ENCODE peak calls at places on chromosomes 11 and 22, in six cellular contexts. One of them, this sample, is unnamed.

GRCh38 chr22:40009231-40009769 is 14.5 kb downstream of the FAM83F start:
- DNase-seq in AG04450: no peak
- DNase-seq in epithelial cell of esophagus: no peak
- DNase-seq in heart left ventricle: no peak
- DNase-seq in tibial nerve: no peak
- DNase-seq in mesothelial cell of epicardium: no peak
- DNase-seq in this sample: no peak

GRCh38 chr22:39496131-39496838 is 5.8 kb upstream of the MIEF1 start:
- DNase-seq in AG04450: no peak
- DNase-seq in epithelial cell of esophagus: peak
- DNase-seq in heart left ventricle: peak
- DNase-seq in tibial nerve: peak
- DNase-seq in mesothelial cell of epicardium: no peak
- DNase-seq in this sample: no peak

GRCh38 chr11:8252388-8252787 is 11.3 kb downstream of the LMO1 start:
- DNase-seq in AG04450: no peak
- DNase-seq in epithelial cell of esophagus: peak
- DNase-seq in heart left ventricle: no peak
- DNase-seq in tibial nerve: no peak
- DNase-seq in mesothelial cell of epicardium: peak
- DNase-seq in this sample: no peak

GRCh38 chr11:117972589-117973445 is 13.4 kb upstream of the IL10RA start:
- DNase-seq in AG04450: no peak
- DNase-seq in epithelial cell of esophagus: no peak
- DNase-seq in heart left ventricle: no peak
- DNase-seq in tibial nerve: no peak
- DNase-seq in mesothelial cell of epicardium: no peak
- DNase-seq in this sample: no peak

GRCh38 chr22:22125028-22125578 is 119.5 kb upstream of the VPREB1 start:
- DNase-seq in AG04450: no peak
- DNase-seq in epithelial cell of esophagus: no peak
- DNase-seq in heart left ventricle: no peak
- DNase-seq in tibial nerve: no peak
- DNase-seq in mesothelial cell of epicardium: no peak
- DNase-seq in this sample: no peak

GRCh38 chr11:75238595-75239245 is 1.9 kb upstream of the TPBGL start:
- DNase-seq in AG04450: no peak
- DNase-seq in epithelial cell of esophagus: no peak
- DNase-seq in heart left ventricle: no peak
- DNase-seq in tibial nerve: no peak
- DNase-seq in mesothelial cell of epicardium: no peak
- DNase-seq in this sample: no peak

GRCh38 chr11:66368484-66368883 is 3.1 kb downstream of the SLC29A2 start:
- DNase-seq in AG04450: no peak
- DNase-seq in epithelial cell of esophagus: no peak
- DNase-seq in heart left ventricle: no peak
- DNase-seq in tibial nerve: no peak
- DNase-seq in mesothelial cell of epicardium: no peak
- DNase-seq in this sample: no peak

GRCh38 chr22:45468872-45469572 is 33.7 kb upstream of the FBLN1 start:
- DNase-seq in AG04450: no peak
- DNase-seq in epithelial cell of esophagus: peak
- DNase-seq in heart left ventricle: no peak
- DNase-seq in tibial nerve: no peak
- DNase-seq in mesothelial cell of epicardium: no peak
- DNase-seq in this sample: no peak

GRCh38 chr11:108177570-108177969 is 44.9 kb downstream of the NPAT start:
- DNase-seq in AG04450: no peak
- DNase-seq in epithelial cell of esophagus: no peak
- DNase-seq in heart left ventricle: no peak
- DNase-seq in tibial nerve: no peak
- DNase-seq in mesothelial cell of epicardium: no peak
- DNase-seq in this sample: no peak

GRCh38 chr11:32259641-32260081 is 168.8 kb downstream of the RCN1 start:
- DNase-seq in AG04450: peak
- DNase-seq in epithelial cell of esophagus: peak
- DNase-seq in heart left ventricle: no peak
- DNase-seq in tibial nerve: no peak
- DNase-seq in mesothelial cell of epicardium: peak
- DNase-seq in this sample: no peak

GRCh38 chr11:83257638-83258229 is 28.4 kb downstream of the CCDC90B start:
- DNase-seq in AG04450: no peak
- DNase-seq in epithelial cell of esophagus: peak
- DNase-seq in heart left ventricle: no peak
- DNase-seq in tibial nerve: no peak
- DNase-seq in mesothelial cell of epicardium: no peak
- DNase-seq in this sample: no peak

GRCh38 chr11:94885133-94885532 is 88.2 kb downstream of the CWC15 start:
- DNase-seq in AG04450: no peak
- DNase-seq in epithelial cell of esophagus: peak
- DNase-seq in heart left ventricle: no peak
- DNase-seq in tibial nerve: no peak
- DNase-seq in mesothelial cell of epicardium: no peak
- DNase-seq in this sample: no peak

GRCh38 chr11:10429526-10429925 is 25.5 kb upstream of the AMPD3 start:
- DNase-seq in AG04450: no peak
- DNase-seq in epithelial cell of esophagus: no peak
- DNase-seq in heart left ventricle: no peak
- DNase-seq in tibial nerve: no peak
- DNase-seq in mesothelial cell of epicardium: no peak
- DNase-seq in this sample: peak

GRCh38 chr11:62974848-62975522 is 9.8 kb downstream of the SLC22A6 start:
- DNase-seq in AG04450: no peak
- DNase-seq in epithelial cell of esophagus: peak
- DNase-seq in heart left ventricle: peak
- DNase-seq in tibial nerve: no peak
- DNase-seq in mesothelial cell of epicardium: peak
- DNase-seq in this sample: no peak

GRCh38 chr11:73866095-73866579 is 10.5 kb downstream of the COA4 start:
- DNase-seq in AG04450: no peak
- DNase-seq in epithelial cell of esophagus: peak
- DNase-seq in heart left ventricle: no peak
- DNase-seq in tibial nerve: no peak
- DNase-seq in mesothelial cell of epicardium: no peak
- DNase-seq in this sample: no peak

GRCh38 chr11:61782841-61783240 is 9.6 kb downstream of the TMEM258 start:
- DNase-seq in AG04450: no peak
- DNase-seq in epithelial cell of esophagus: peak
- DNase-seq in heart left ventricle: no peak
- DNase-seq in tibial nerve: no peak
- DNase-seq in mesothelial cell of epicardium: no peak
- DNase-seq in this sample: no peak

GRCh38 chr11:61778920-61779650 is 13.3 kb downstream of the TMEM258 start:
- DNase-seq in AG04450: no peak
- DNase-seq in epithelial cell of esophagus: no peak
- DNase-seq in heart left ventricle: no peak
- DNase-seq in tibial nerve: no peak
- DNase-seq in mesothelial cell of epicardium: no peak
- DNase-seq in this sample: no peak

GRCh38 chr11:61779666-61780525 is 12.5 kb downstream of the TMEM258 start:
- DNase-seq in AG04450: no peak
- DNase-seq in epithelial cell of esophagus: no peak
- DNase-seq in heart left ventricle: no peak
- DNase-seq in tibial nerve: no peak
- DNase-seq in mesothelial cell of epicardium: no peak
- DNase-seq in this sample: no peak

GRCh38 chr11:61781585-61781984 is 10.8 kb downstream of the TMEM258 start:
- DNase-seq in AG04450: no peak
- DNase-seq in epithelial cell of esophagus: no peak
- DNase-seq in heart left ventricle: no peak
- DNase-seq in tibial nerve: no peak
- DNase-seq in mesothelial cell of epicardium: no peak
- DNase-seq in this sample: no peak

DNA sequence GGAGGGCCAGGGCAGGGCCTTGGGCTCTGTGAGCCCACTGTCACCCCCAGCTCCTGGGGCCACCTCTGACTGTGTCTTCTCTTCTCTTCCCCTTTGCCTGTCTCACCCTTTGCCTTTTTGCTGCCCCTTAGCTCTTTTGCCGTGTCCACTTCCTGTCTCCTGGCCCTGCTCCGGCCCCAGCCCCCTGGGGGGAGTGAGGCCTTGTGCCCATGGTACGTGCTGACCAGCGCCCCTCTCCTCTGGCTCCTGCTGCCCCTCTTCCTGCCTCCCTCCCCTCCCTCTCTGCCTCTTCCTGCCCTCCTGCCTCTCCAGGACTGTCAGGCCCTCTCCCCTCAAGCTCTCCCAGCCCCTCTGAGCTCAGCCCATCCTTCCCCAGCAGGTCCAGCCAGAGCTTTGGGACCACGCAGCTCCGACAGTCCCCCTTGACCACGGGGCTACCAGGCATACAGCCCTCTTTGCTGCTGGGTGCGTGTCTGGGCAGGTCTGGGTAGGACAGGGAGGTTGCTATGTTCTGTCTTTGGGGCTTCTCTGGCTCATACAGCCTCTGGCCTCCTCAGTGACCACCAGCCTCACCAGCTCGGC is 11.7 kb downstream of the TMEM258 start:
- DNase-seq in AG04450: no peak
- DNase-seq in epithelial cell of esophagus: peak
- DNase-seq in heart left ventricle: no peak
- DNase-seq in tibial nerve: no peak
- DNase-seq in mesothelial cell of epicardium: no peak
- DNase-seq in this sample: no peak
- TF ChIP-seq CTCF in AG04450: no peak
- TF ChIP-seq CTCF in epithelial cell of esophagus: no peak
- TF ChIP-seq CTCF in heart left ventricle: no peak
- TF ChIP-seq CTCF in tibial nerve: no peak
- TF ChIP-seq CTCF in mesothelial cell of epicardium: no peak
- TF ChIP-seq CTCF in this sample: no peak

DNA sequence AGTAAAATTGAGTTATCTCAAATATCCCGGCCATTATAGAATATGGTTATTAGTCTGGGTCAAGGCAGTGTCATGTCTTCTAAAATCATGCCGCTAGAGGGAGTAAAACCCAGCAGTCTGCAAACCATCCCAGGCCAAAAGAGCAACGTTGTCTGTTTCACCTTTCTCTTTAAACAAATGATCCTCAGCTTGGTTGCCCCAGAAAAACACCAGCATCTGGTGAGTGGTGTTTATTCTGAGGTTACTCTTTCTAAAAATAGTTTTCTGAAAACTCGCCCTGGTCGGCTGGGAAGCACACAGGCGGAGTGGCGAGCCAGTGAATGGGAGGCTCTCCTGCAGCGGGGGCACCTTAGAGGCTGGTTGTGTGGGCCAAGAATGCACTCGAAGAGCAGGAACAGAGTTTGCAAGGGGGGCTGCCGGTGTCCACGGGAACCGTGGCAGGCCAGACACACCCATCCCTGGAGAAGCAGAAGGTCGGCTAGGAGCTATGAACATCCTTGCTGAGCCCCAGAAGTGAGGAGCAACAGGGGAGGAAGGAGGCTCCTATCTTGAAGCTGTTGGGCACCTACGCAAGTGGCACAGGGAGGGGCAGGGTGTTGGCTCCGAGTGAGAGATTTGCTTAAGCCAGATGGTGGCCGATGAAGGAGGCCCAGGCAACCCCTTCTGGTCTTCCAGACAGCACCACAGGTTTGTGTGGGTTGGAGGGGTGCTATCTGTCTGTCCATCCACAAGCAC is 297.1 kb downstream of the ETS1 start:
- DNase-seq in AG04450: peak
- DNase-seq in epithelial cell of esophagus: peak
- DNase-seq in heart left ventricle: peak
- DNase-seq in tibial nerve: peak
- DNase-seq in mesothelial cell of epicardium: no peak
- DNase-seq in this sample: no peak
- TF ChIP-seq CTCF in AG04450: peak
- TF ChIP-seq CTCF in epithelial cell of esophagus: peak
- TF ChIP-seq CTCF in heart left ventricle: peak
- TF ChIP-seq CTCF in tibial nerve: peak
- TF ChIP-seq CTCF in mesothelial cell of epicardium: peak
- TF ChIP-seq CTCF in this sample: peak

GRCh38 chr11:110296226-110297081 is at the start of gene RDX:
- DNase-seq in AG04450: peak
- DNase-seq in epithelial cell of esophagus: peak
- DNase-seq in heart left ventricle: peak
- DNase-seq in tibial nerve: peak
- DNase-seq in mesothelial cell of epicardium: peak
- DNase-seq in this sample: peak
- TF ChIP-seq CTCF in AG04450: peak
- TF ChIP-seq CTCF in epithelial cell of esophagus: no peak
- TF ChIP-seq CTCF in heart left ventricle: no peak
- TF ChIP-seq CTCF in tibial nerve: peak
- TF ChIP-seq CTCF in mesothelial cell of epicardium: no peak
- TF ChIP-seq CTCF in this sample: no peak

GRCh38 chr11:64331569-64332371 is 8.2 kb upstream of the CCDC88B start:
- DNase-seq in AG04450: peak
- DNase-seq in epithelial cell of esophagus: peak
- DNase-seq in heart left ventricle: peak
- DNase-seq in tibial nerve: no peak
- DNase-seq in mesothelial cell of epicardium: no peak
- DNase-seq in this sample: no peak
- TF ChIP-seq CTCF in AG04450: peak
- TF ChIP-seq CTCF in epithelial cell of esophagus: peak
- TF ChIP-seq CTCF in heart left ventricle: peak
- TF ChIP-seq CTCF in tibial nerve: peak
- TF ChIP-seq CTCF in mesothelial cell of epicardium: no peak
- TF ChIP-seq CTCF in this sample: peak

DNA sequence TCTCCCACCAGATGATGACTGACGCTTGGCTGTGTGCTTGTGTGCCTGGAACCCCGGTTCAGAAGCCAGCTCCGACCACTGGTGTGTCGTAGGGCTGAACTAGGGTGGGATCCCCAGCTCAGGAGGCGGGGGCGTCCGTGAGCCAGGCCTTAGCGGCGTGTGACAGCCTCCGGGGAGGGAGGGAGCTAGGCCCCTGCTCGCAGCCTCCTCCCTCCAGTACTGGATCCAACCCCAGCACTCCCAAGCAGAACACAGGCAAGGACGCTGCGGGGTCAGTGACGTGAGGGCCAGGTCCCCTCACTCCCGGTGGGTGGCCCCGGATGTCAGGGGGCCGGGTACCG is 410 bp downstream of the PMM1 start:
- DNase-seq in AG04450: no peak
- DNase-seq in epithelial cell of esophagus: no peak
- DNase-seq in heart left ventricle: no peak
- DNase-seq in tibial nerve: no peak
- DNase-seq in mesothelial cell of epicardium: no peak
- DNase-seq in this sample: no peak
- TF ChIP-seq CTCF in AG04450: no peak
- TF ChIP-seq CTCF in epithelial cell of esophagus: no peak
- TF ChIP-seq CTCF in heart left ventricle: no peak
- TF ChIP-seq CTCF in tibial nerve: no peak
- TF ChIP-seq CTCF in mesothelial cell of epicardium: no peak
- TF ChIP-seq CTCF in this sample: no peak

GRCh38 chr22:26199665-26200064 is 30.4 kb downstream of the SEZ6L start:
- DNase-seq in AG04450: no peak
- DNase-seq in epithelial cell of esophagus: no peak
- DNase-seq in heart left ventricle: no peak
- DNase-seq in tibial nerve: no peak
- DNase-seq in mesothelial cell of epicardium: no peak
- DNase-seq in this sample: no peak
- TF ChIP-seq CTCF in AG04450: no peak
- TF ChIP-seq CTCF in epithelial cell of esophagus: no peak
- TF ChIP-seq CTCF in heart left ventricle: no peak
- TF ChIP-seq CTCF in tibial nerve: no peak
- TF ChIP-seq CTCF in mesothelial cell of epicardium: no peak
- TF ChIP-seq CTCF in this sample: no peak